ENCODE peak calls at places on chromosomes 13 and 19, in seven cellular contexts. H is fibroblast of lung, B is SK-N-SH, G is PC-3, O is endothelial cell of umbilical vein, N is IMR-90, M is H9. J is an unnamed sample.
A peak's percentile ranks its signal among the peaks of the same experiment; 100 is the strongest.

GRCh38 chr19:18855647-18856384 is 24.1 kb downstream of the UPF1 start:
- DNase-seq in H (no peak), B (no peak), G (no peak), O (no peak), N (no peak), M (no peak), J (no peak)

GRCh38 chr13:31172001-31172400 is 10.3 kb upstream of the HSPH1 start:
- DNase-seq in H (peak; percentile 59), B (no peak), G (peak; percentile 65), O (peak; percentile 14), N (peak; percentile 44), M (no peak), J (peak; percentile 85)

GRCh38 chr19:15303105-15303780 is 29.1 kb downstream of the BRD4 start:
- DNase-seq in H (peak; percentile 51), B (no peak), G (peak; percentile 45), O (no peak), N (peak; percentile 61), M (no peak), J (no peak)

GRCh38 chr19:16366433-16367268 is 42.0 kb downstream of the KLF2 start:
- DNase-seq in H (no peak), B (no peak), G (no peak), O (no peak), N (no peak), M (no peak), J (no peak)

GRCh38 chr13:72062566-72062965 is 195.6 kb upstream of the DACH1 start:
- DNase-seq in H (no peak), B (no peak), G (peak; percentile 85), O (peak; percentile 15), N (no peak), M (peak; percentile 91), J (no peak)

GRCh38 chr13:42354246-42355117 is 82.5 kb downstream of the AKAP11 start:
- DNase-seq in H (peak; percentile 91), B (no peak), G (peak; percentile 43), O (peak; percentile 8), N (peak; percentile 48), M (no peak), J (no peak)

GRCh38 chr19:45878043-45878794 is 7.7 kb downstream of the IRF2BP1 start:
- DNase-seq in H (no peak), B (no peak), G (peak; percentile 12), O (no peak), N (no peak), M (no peak), J (peak; percentile 58)

GRCh38 chr19:7851623-7852500 is 21.8 kb downstream of the EVI5L start:
- DNase-seq in H (no peak), B (no peak), G (no peak), O (no peak), N (no peak), M (no peak), J (no peak)

GRCh38 chr13:40271931-40272775 is 394.3 kb downstream of the FOXO1 start:
- DNase-seq in H (peak; percentile 93), B (no peak), G (peak; percentile 71), O (peak; percentile 55), N (peak; percentile 22), M (no peak), J (peak; percentile 74)

GRCh38 chr19:47315125-47315821 is 5.6 kb downstream of the C5AR1 start:
- DNase-seq in H (peak; percentile 86), B (no peak), G (peak; percentile 91), O (peak; percentile 11), N (peak; percentile 97), M (peak; percentile 67), J (peak; percentile 98)

GRCh38 chr13:24905242-24905641 is 141.3 kb downstream of the RNF17 start:
- DNase-seq in H (peak; percentile 16), B (no peak), G (peak; percentile 52), O (no peak), N (peak; percentile 36), M (no peak), J (no peak)

GRCh38 chr13:39273953-39274352 is 235.7 kb downstream of the NHLRC3 start:
- DNase-seq in H (peak; percentile 14), B (no peak), G (peak; percentile 28), O (peak; percentile 17), N (no peak), M (peak; percentile 38), J (no peak)

GRCh38 chr13:113129480-113129879 is 6.9 kb downstream of the F10 start:
- DNase-seq in H (no peak), B (no peak), G (no peak), O (no peak), N (no peak), M (peak; percentile 69), J (no peak)

GRCh38 chr19:44770550-44771257 is 7.0 kb upstream of the CBLC start:
- DNase-seq in H (peak; percentile 91), B (peak; percentile 94), G (peak; percentile 97), O (peak; percentile 95), N (peak; percentile 91), M (peak; percentile 97), J (peak; percentile 97)

GRCh38 chr13:110221331-110221730 is 85.6 kb downstream of the COL4A1 start:
- DNase-seq in H (no peak), B (no peak), G (no peak), O (no peak), N (no peak), M (no peak), J (peak; percentile 15)

GRCh38 chr19:29645911-29646310 is 19.4 kb upstream of the PLEKHF1 start:
- DNase-seq in H (peak; percentile 66), B (no peak), G (peak; percentile 27), O (no peak), N (peak; percentile 34), M (no peak), J (no peak)

GRCh38 chr13:75479102-75479501 is 2.9 kb downstream of the TBC1D4 start:
- DNase-seq in H (no peak), B (no peak), G (peak; percentile 65), O (no peak), N (no peak), M (no peak), J (no peak)

GRCh38 chr13:110157718-110158117 is 149.2 kb downstream of the COL4A1 start:
- DNase-seq in H (no peak), B (no peak), G (peak; percentile 30), O (peak; percentile 5), N (no peak), M (no peak), J (no peak)

GRCh38 chr13:64819081-64819480 is 2411.1 kb downstream of the PCDH9 start:
- DNase-seq in H (no peak), B (no peak), G (no peak), O (peak; percentile 20), N (peak; percentile 5), M (no peak), J (no peak)

GRCh38 chr19:8641908-8642547 is 11.6 kb downstream of the NFILZ start:
- DNase-seq in H (peak; percentile 58), B (peak; percentile 44), G (peak; percentile 70), O (peak; percentile 44), N (peak; percentile 65), M (no peak), J (peak; percentile 6)

DNA sequence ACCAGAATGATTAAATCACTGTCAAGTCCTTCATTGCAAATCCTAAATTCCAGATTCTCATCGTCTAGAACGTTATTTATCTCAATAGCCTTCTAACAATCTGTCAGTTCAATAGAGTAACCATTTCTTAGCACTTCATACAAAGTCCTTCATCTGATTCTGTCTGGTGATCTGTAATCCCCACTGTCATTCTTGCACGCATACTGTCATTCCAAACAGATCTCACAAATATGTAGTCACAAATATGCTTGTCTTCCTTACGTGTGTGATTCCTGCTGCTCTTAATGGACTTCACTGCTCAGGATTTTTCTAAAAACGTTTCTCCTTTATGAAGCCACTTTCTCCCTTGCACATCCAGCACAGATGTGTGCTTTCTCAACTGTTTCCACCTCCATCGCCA is 1197.4 kb downstream of the EFNB2 start:
- DNase-seq in H (no peak), B (no peak), G (no peak), O (no peak), N (no peak), M (no peak), J (no peak)
- H2AFZ ChIP-seq in H (peak overlapping the region; percentile 66), B (no peak overlapping the region), G (no peak overlapping the region), O (no peak overlapping the region), N (peak overlapping the region; percentile 66), M (no peak overlapping the region), J (peak overlapping the region; percentile 31)

GRCh38 chr13:52969373-52969772 is 59.2 kb upstream of the OLFM4 start:
- DNase-seq in H (no peak), B (no peak), G (no peak), O (no peak), N (no peak), M (no peak), J (no peak)

GRCh38 chr13:52968074-52968700 is 60.4 kb upstream of the OLFM4 start:
- DNase-seq in H (peak; percentile 26), B (peak; percentile 71), G (peak; percentile 78), O (peak; percentile 56), N (peak; percentile 60), M (peak; percentile 96), J (peak; percentile 67)
- TF ChIP-seq CTCF in H (peak; percentile 87), B (peak; percentile 96), G (peak; percentile 95), O (peak; percentile 95), N (peak; percentile 99), M (peak; percentile 100), J (peak; percentile 93)

DNA sequence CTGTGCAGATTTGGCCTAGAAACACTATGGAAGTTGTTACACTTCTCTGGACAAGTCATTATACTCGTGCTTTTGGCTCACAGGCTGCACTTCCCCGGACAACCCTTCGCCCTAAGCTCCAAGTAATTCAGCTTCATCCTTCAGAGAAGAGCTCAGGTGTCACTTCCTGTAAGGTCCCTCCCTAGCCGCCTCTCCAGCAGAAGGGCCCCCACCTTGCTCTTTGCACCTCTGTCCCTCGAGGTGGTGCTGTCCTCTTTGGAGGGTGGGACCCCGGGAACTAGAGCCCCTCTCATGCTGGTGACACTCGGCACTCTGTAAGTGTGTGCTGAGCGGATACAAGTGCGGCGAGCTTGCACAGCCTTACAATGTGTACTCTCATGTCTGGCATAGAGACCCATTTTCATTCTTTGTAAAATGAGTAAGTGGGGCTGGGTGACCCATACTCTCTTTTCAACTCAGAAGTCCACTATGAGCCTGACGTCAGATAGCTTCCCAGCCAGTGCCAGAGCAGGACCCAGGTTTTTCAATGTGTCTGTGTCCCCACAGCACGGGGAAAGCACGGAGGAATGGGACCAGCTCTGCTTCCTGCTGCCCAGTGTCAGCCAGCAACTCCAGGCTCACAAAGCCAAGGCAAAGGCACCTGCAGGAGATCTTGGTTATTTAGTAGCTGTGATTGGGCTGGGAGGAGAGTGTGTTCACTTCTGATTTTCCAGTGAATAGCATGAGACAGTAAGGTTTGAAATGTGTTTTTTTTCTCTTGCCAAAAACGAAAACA is 26.9 kb downstream of the CHAMP1 start:
- DNase-seq in H (no peak), B (no peak), G (no peak), O (no peak), N (no peak), M (peak; percentile 53), J (no peak)
- H2AFZ ChIP-seq in H (no peak overlapping the region), B (no peak overlapping the region), G (no peak overlapping the region), O (no peak overlapping the region), N (peak overlapping the region; percentile 51), M (peak overlapping the region; percentile 16), J (no peak overlapping the region)

GRCh38 chr19:13507053-13507611 is 853 bp upstream of the CACNA1A start:
- DNase-seq in H (peak; percentile 17), B (no peak), G (no peak), O (no peak), N (peak; percentile 56), M (peak; percentile 39), J (no peak)
- TF ChIP-seq CTCF in H (no peak), B (no peak), G (no peak), O (no peak), N (no peak), M (no peak), J (no peak)